ENCODE peak calls at places on chromosomes 12 and 14, in nine cellular contexts. Y, F, I, E, A, M, R, T and L are unnamed samples.

GRCh38 chr14:34362625-34363251 is 99.3 kb downstream of the SPTSSA start:
- DNase-seq in M (no peak), E (peak; percentile 17), R (no peak), A (no peak), F (no peak), T (no peak), I (no peak), Y (no peak), L (no peak)

GRCh38 chr14:74685054-74685453 is 27.8 kb downstream of the AREL1 start:
- DNase-seq in A (no peak), M (no peak), I (no peak), R (no peak), Y (no peak), F (no peak), E (no peak), T (no peak), L (no peak)

GRCh38 chr12:65740873-65741600 is 83.2 kb upstream of the HMGA2 start:
- DNase-seq in E (peak; percentile 79), Y (peak; percentile 37), I (no peak), A (peak; percentile 81), M (peak; percentile 70), F (peak; percentile 87), R (peak; percentile 74), T (peak; percentile 82), L (peak; percentile 82)

GRCh38 chr12:120339256-120339655 is 11.7 kb upstream of the PLA2G1B start:
- DNase-seq in R (no peak), E (no peak), I (no peak), T (no peak), M (no peak), Y (no peak), A (no peak), F (no peak), L (no peak)

GRCh38 chr14:98175436-98175835 is 1096.6 kb downstream of the BCL11B start:
- DNase-seq in T (no peak), M (no peak), A (no peak), E (no peak), I (no peak), R (no peak), F (no peak), Y (peak; percentile 65), L (no peak)

GRCh38 chr12:59166457-59166856 is 246.2 kb upstream of the LRIG3 start:
- DNase-seq in Y (no peak), A (no peak), T (no peak), F (no peak), M (no peak), E (peak; percentile 27), I (no peak), R (no peak), L (no peak)

GRCh38 chr12:52010152-52010622 is 3.4 kb downstream of the TAMALIN start:
- DNase-seq in R (peak; percentile 60), E (peak; percentile 85), A (peak; percentile 85), T (no peak), M (peak; percentile 85), I (no peak), F (peak; percentile 82), Y (no peak), L (no peak)

GRCh38 chr12:83016226-83016835 is 329.6 kb downstream of the TMTC2 start:
- DNase-seq in R (peak; percentile 71), Y (no peak), F (no peak), I (peak; percentile 79), E (peak; percentile 94), T (peak; percentile 4), A (no peak), M (no peak), L (no peak)

GRCh38 chr14:40870252-40870651 is 736.4 kb upstream of the LRFN5 start:
- DNase-seq in R (no peak), Y (no peak), M (no peak), T (no peak), A (no peak), E (no peak), F (no peak), I (no peak), L (no peak)

GRCh38 chr12:49671051-49671765 is 36.0 kb downstream of the FMNL3 start:
- DNase-seq in T (no peak), A (no peak), F (no peak), M (no peak), E (no peak), Y (peak; percentile 88), R (no peak), I (no peak), L (no peak)
- H3K27ac ChIP-seq in T (no peak overlapping the region), A (peak overlapping the region; percentile 90), F (no peak overlapping the region), M (peak overlapping the region; percentile 82), E (no peak overlapping the region), Y (peak overlapping the region; percentile 81), R (no peak overlapping the region), I (no peak overlapping the region), L (no peak overlapping the region)

GRCh38 chr12:68960162-68960501 is 27.2 kb upstream of the CPM start:
- DNase-seq in R (no peak), I (no peak), T (no peak), Y (no peak), F (no peak), A (no peak), M (no peak), E (peak; percentile 67), L (no peak)

GRCh38 chr12:68957273-68957672 is 24.3 kb upstream of the CPM start:
- DNase-seq in E (no peak), R (no peak), M (no peak), T (no peak), F (no peak), A (no peak), I (no peak), Y (no peak), L (no peak)

GRCh38 chr12:68956466-68956865 is 23.5 kb upstream of the CPM start:
- DNase-seq in E (no peak), A (no peak), I (no peak), F (no peak), T (no peak), R (no peak), Y (no peak), M (no peak), L (no peak)

GRCh38 chr12:68958337-68958736 is 25.4 kb upstream of the CPM start:
- DNase-seq in R (no peak), M (no peak), E (no peak), Y (peak; percentile 71), T (no peak), F (no peak), I (no peak), A (no peak), L (no peak)

DNA sequence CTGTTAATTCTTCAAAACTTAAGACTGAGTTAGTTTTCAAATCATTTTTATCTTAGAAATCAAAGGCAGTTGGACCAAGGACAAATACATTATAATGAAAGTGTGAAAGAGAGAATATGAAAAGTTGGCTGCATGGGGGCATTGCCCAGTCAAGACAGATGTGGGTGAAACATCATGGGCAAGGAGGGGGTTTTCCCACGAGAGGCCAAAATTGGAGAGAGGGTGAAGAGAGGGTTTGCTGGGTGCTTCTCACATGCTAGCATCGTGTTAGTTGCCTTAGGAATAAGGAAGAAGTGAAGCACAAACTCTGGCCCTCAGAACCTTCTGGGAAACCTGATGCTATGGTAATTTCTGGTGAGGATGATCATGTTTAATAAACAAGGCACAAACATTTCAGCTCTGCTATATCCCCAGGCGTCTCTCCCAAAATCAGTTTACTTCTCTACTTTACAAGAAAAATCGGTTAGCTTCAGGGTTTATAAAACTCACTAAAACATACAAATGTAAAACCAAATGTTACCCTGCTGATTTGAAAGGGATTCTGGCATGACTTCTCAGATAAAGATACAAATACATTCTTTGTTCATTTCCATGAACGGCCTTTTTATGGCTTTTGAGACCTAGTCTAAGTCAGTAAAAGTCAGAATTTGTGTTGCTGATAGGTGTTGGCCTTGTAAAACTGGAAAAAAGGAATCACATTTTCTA is 26.6 kb upstream of the CPM start:
- DNase-seq in T (no peak), R (no peak), F (no peak), A (no peak), Y (no peak), I (no peak), E (no peak), M (no peak), L (no peak)
- H3K4me1 ChIP-seq in T (no peaks in the 10 kb centered on the region), R (peaks cover 12% of the 10 kb centered on the region), F (no peaks in the 10 kb centered on the region), A (no peaks in the 10 kb centered on the region), Y (peaks cover 9% of the 10 kb centered on the region), I (no peaks in the 10 kb centered on the region), E (peaks cover 7% of the 10 kb centered on the region), M (no peaks in the 10 kb centered on the region), L (no peaks in the 10 kb centered on the region)

GRCh38 chr12:3921526-3921925 is 48.3 kb upstream of the PARP11 start:
- DNase-seq in F (no peak), M (no peak), R (no peak), T (no peak), Y (no peak), E (no peak), I (no peak), A (no peak), L (no peak)

GRCh38 chr12:3925621-3926020 is 52.4 kb upstream of the PARP11 start:
- DNase-seq in T (no peak), E (no peak), M (no peak), R (no peak), I (no peak), F (no peak), A (no peak), Y (no peak), L (no peak)

GRCh38 chr12:3922033-3922432 is 48.8 kb upstream of the PARP11 start:
- DNase-seq in T (no peak), E (no peak), M (no peak), F (no peak), I (no peak), R (no peak), A (no peak), Y (no peak), L (no peak)

GRCh38 chr12:3921142-3921520 is 47.9 kb upstream of the PARP11 start:
- DNase-seq in T (no peak), M (no peak), I (no peak), A (no peak), R (no peak), E (no peak), Y (no peak), F (no peak), L (no peak)

GRCh38 chr12:3924761-3925160 is 51.6 kb upstream of the PARP11 start:
- DNase-seq in Y (no peak), I (no peak), R (no peak), M (no peak), F (no peak), E (no peak), T (no peak), A (no peak), L (no peak)
- H3K27ac ChIP-seq in Y (no peak overlapping the region), I (no peak overlapping the region), R (no peak overlapping the region), M (no peak overlapping the region), F (no peak overlapping the region), E (no peak overlapping the region), T (no peak overlapping the region), A (no peak overlapping the region), L (no peak overlapping the region)

DNA sequence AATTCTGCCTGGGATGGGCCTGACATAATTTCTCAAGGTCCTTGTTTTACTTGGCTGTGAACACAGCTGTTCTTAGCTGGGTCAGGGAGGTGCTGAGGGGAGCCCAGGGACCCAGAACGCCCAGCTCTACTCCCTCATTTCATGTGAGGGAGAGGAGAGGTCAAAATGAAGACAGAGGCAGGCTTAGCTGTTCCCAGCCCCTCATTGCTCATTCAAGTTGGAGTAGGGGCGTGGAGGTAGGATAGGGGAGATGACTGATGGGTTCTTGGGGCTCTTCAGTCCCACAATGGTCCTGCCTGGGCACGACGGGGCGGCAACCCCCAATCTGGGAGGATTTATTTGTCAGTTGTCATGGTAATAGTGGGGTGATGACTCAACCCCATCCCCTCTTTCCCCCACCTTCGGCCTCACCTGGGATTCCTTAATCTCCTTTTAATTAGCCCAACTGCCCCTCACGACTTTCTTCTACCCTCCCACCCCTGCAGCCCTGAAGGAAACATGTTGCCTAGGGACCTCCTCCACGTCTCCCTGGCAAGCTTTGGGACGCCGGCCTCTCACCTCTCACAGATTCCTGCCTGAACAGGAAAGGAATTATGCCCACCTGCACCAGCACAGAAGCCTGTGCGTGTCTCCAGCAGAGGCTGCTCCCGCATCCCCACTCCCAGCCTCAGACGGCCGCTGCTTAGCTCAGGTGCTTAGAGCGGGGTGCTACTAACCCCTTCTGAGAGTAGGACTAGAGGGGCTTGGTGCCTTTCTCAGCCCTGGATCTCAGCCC is 10.2 kb downstream of the SPRYD3 start:
- DNase-seq in A (no peak), Y (no peak), R (no peak), I (no peak), M (peak; percentile 29), T (no peak), E (no peak), F (no peak), L (no peak)
- H3K4me1 ChIP-seq in A (peaks cover 99% of the 10 kb centered on the region), Y (no peaks in the 10 kb centered on the region), R (peaks cover 4% of the 10 kb centered on the region), I (peaks cover 13% of the 10 kb centered on the region), M (peaks cover 98% of the 10 kb centered on the region), T (peaks cover 24% of the 10 kb centered on the region), E (peaks cover 47% of the 10 kb centered on the region), F (peaks cover 12% of the 10 kb centered on the region), L (peaks cover 44% of the 10 kb centered on the region)